ENCODE peak calls at places on chromosome 13, in seven cellular contexts. Z is T-cell; U is stimulated activated CD4-positive, alpha-beta T cell treated with anti-CD3 and anti-CD28 coated beads, TNF-alpha, amount 100 ng/mL, for 48 hours; V is NCI-H460; N is CD4-positive, alpha-beta T cell; C is HAP-1; B is frontal cortex. W is an unnamed sample.

GRCh38 chr13:112806761-112807652 is 117.2 kb downstream of the ATP11A start:
- DNase-seq in B (no peak), U (no peak), C (no peak), N (no peak), V (no peak), Z (no peak), W (no peak)

GRCh38 chr13:101916108-101916757 is 463.8 kb downstream of the ITGBL1 start:
- DNase-seq in V (no peak), B (peak; percentile 35), C (no peak), Z (no peak), U (no peak), N (no peak), W (peak; percentile 63)

GRCh38 chr13:28110414-28110813 is 10.0 kb upstream of the FLT3 start:
- DNase-seq in N (no peak), Z (no peak), V (no peak), U (no peak), C (no peak), B (no peak), W (no peak)

GRCh38 chr13:53408306-53408705 is 379.7 kb downstream of the OLFM4 start:
- DNase-seq in C (no peak), N (no peak), B (no peak), U (no peak), Z (no peak), V (no peak), W (no peak)

GRCh38 chr13:28476919-28477708 is 17.8 kb downstream of the FLT1 start:
- DNase-seq in U (no peak), N (no peak), B (no peak), C (no peak), V (no peak), Z (no peak), W (no peak)

GRCh38 chr13:36639610-36640009 is 34.2 kb upstream of the SERTM1 start:
- DNase-seq in B (no peak), U (no peak), N (no peak), V (no peak), C (no peak), Z (no peak), W (no peak)

GRCh38 chr13:89221557-89222158 is 1550.5 kb downstream of the SLITRK5 start:
- DNase-seq in C (no peak), U (no peak), B (no peak), V (no peak), Z (no peak), N (no peak), W (no peak)

GRCh38 chr13:22740264-22740663 is 440.5 kb upstream of the SGCG start:
- DNase-seq in B (no peak), Z (no peak), C (no peak), N (no peak), U (no peak), V (peak; percentile 6), W (peak; percentile 15)

GRCh38 chr13:92175330-92175729 is 776.9 kb downstream of the GPC5 start:
- DNase-seq in C (peak; percentile 23), B (peak; percentile 22), Z (no peak), N (no peak), U (no peak), V (peak; percentile 23), W (peak; percentile 94)

GRCh38 chr13:35770756-35771291 is 294.3 kb upstream of the MAB21L1 start:
- DNase-seq in V (no peak), N (no peak), Z (no peak), C (no peak), U (no peak), B (no peak), W (no peak)

GRCh38 chr13:52165410-52165809 is 6.0 kb upstream of the NEK3 start:
- DNase-seq in B (no peak), C (no peak), Z (no peak), V (no peak), U (no peak), N (no peak), W (no peak)

GRCh38 chr13:111518161-111518791 is 197.8 kb downstream of the TEX29 start:
- DNase-seq in N (no peak), C (no peak), V (no peak), U (no peak), Z (no peak), B (no peak), W (no peak)

GRCh38 chr13:79346300-79346914 is 59.6 kb downstream of the RBM26 start:
- DNase-seq in U (no peak), C (no peak), N (no peak), Z (no peak), V (no peak), B (no peak), W (no peak)

GRCh38 chr13:38535271-38535670 is 151.6 kb upstream of the FREM2 start:
- DNase-seq in B (no peak), Z (no peak), N (no peak), V (no peak), C (no peak), U (no peak), W (no peak)

GRCh38 chr13:97141564-97142005 is 80.5 kb upstream of the MBNL2 start:
- DNase-seq in U (peak; percentile 17), N (no peak), V (peak; percentile 80), C (peak; percentile 78), Z (no peak), B (peak; percentile 40), W (peak; percentile 85)

GRCh38 chr13:113879506-113880360 is 15.9 kb upstream of the GAS6 start:
- DNase-seq in N (no peak), V (no peak), Z (no peak), C (no peak), U (no peak), B (no peak), W (no peak)

GRCh38 chr13:83810136-83810535 is 72.1 kb downstream of the SLITRK1 start:
- DNase-seq in B (no peak), V (no peak), C (no peak), N (no peak), Z (no peak), U (no peak), W (no peak)

GRCh38 chr13:95049772-95050171 is 251.5 kb downstream of the ABCC4 start:
- DNase-seq in C (no peak), V (no peak), Z (no peak), N (no peak), U (no peak), B (no peak), W (no peak)

GRCh38 chr13:23583491-23583890 is 13.3 kb downstream of the TNFRSF19 start:
- DNase-seq in B (no peak), N (no peak), Z (no peak), C (no peak), V (no peak), U (no peak), W (no peak)

GRCh38 chr13:32409561-32410440 is 18.1 kb downstream of the N4BP2L1 start:
- DNase-seq in B (peak; percentile 26), N (no peak), C (no peak), Z (no peak), U (no peak), V (no peak), W (peak; percentile 46)

GRCh38 chr13:111330211-111330610 is 9.8 kb downstream of the TEX29 start:
- DNase-seq in V (no peak), U (no peak), N (no peak), B (no peak), C (no peak), Z (no peak), W (no peak)

GRCh38 chr13:95628488-95628887 is 16.0 kb downstream of the DZIP1 start:
- DNase-seq in N (no peak), C (no peak), B (no peak), Z (no peak), V (no peak), U (no peak), W (no peak)

GRCh38 chr13:74550039-74550438 is 415.8 kb upstream of the KLF12 start:
- DNase-seq in B (no peak), C (no peak), N (no peak), V (no peak), U (no peak), Z (no peak), W (no peak)

GRCh38 chr13:19089315-19089714 is 92.3 kb downstream of the TUBA3C start:
- DNase-seq in B (no peak), N (no peak), V (no peak), C (no peak), Z (no peak), U (no peak), W (no peak)

GRCh38 chr13:74891610-74892009 is 590.4 kb downstream of the TBC1D4 start:
- DNase-seq in N (no peak), V (no peak), B (no peak), Z (no peak), C (no peak), U (no peak), W (peak; percentile 52)

GRCh38 chr13:24012648-24013047 is 115.3 kb upstream of the C1QTNF9B start:
- DNase-seq in N (no peak), V (no peak), B (no peak), Z (no peak), U (no peak), C (no peak), W (no peak)

GRCh38 chr13:27954406-27954851 is 14.7 kb downstream of the CDX2 start:
- DNase-seq in U (no peak), B (no peak), N (no peak), Z (no peak), C (no peak), V (no peak), W (peak; percentile 20)

W was measured in cardiac muscle cell.